ENCODE peak calls at places on chromosomes 7 and 10, in five cellular contexts. One of them, this sample, is unnamed.

GRCh38 chr7:77866791-77867190 is 68.2 kb downstream of the PHTF2 start:
- DNase-seq in heart left ventricle: no peak
- DNase-seq in GM12864: no peak
- DNase-seq in stimulated activated CD8-positive, alpha-beta memory T cell treated with anti-CD3 and anti-CD28 coated beads, Interleukin-15, amount 100 ng/mL, for 24 hours: no peak
- DNase-seq in WTC11: no peak
- DNase-seq in this sample: no peak

GRCh38 chr7:151088019-151088855 is 2.0 kb downstream of the AGAP3 start:
- DNase-seq in heart left ventricle: no peak
- DNase-seq in stimulated activated CD8-positive, alpha-beta memory T cell treated with anti-CD3 and anti-CD28 coated beads, Interleukin-15, amount 100 ng/mL, for 24 hours: no peak
- DNase-seq in GM12864: no peak
- DNase-seq in WTC11: no peak
- DNase-seq in this sample: no peak

GRCh38 chr10:62894156-62894555 is 78.0 kb upstream of the EGR2 start:
- DNase-seq in stimulated activated CD8-positive, alpha-beta memory T cell treated with anti-CD3 and anti-CD28 coated beads, Interleukin-15, amount 100 ng/mL, for 24 hours: no peak
- DNase-seq in heart left ventricle: no peak
- DNase-seq in WTC11: no peak
- DNase-seq in GM12864: no peak
- DNase-seq in this sample: no peak

GRCh38 chr10:58175990-58176910 is 91.4 kb downstream of the IPMK start:
- DNase-seq in WTC11: no peak
- DNase-seq in GM12864: no peak
- DNase-seq in stimulated activated CD8-positive, alpha-beta memory T cell treated with anti-CD3 and anti-CD28 coated beads, Interleukin-15, amount 100 ng/mL, for 24 hours: no peak
- DNase-seq in heart left ventricle: no peak
- DNase-seq in this sample: no peak

GRCh38 chr7:128931965-128932861 is 5.5 kb upstream of the IRF5 start:
- DNase-seq in heart left ventricle: no peak
- DNase-seq in stimulated activated CD8-positive, alpha-beta memory T cell treated with anti-CD3 and anti-CD28 coated beads, Interleukin-15, amount 100 ng/mL, for 24 hours: no peak
- DNase-seq in GM12864: no peak
- DNase-seq in WTC11: no peak
- DNase-seq in this sample: no peak

GRCh38 chr7:64893401-64893800 is 9.7 kb upstream of the ZNF273 start:
- DNase-seq in WTC11: no peak
- DNase-seq in heart left ventricle: no peak
- DNase-seq in stimulated activated CD8-positive, alpha-beta memory T cell treated with anti-CD3 and anti-CD28 coated beads, Interleukin-15, amount 100 ng/mL, for 24 hours: no peak
- DNase-seq in GM12864: no peak
- DNase-seq in this sample: no peak

GRCh38 chr7:74544706-74545469 is 91.2 kb downstream of the GTF2IRD1 start:
- DNase-seq in stimulated activated CD8-positive, alpha-beta memory T cell treated with anti-CD3 and anti-CD28 coated beads, Interleukin-15, amount 100 ng/mL, for 24 hours: no peak
- DNase-seq in heart left ventricle: no peak
- DNase-seq in WTC11: peak
- DNase-seq in GM12864: peak
- DNase-seq in this sample: no peak

GRCh38 chr10:79487296-79488194 is 24.8 kb upstream of the EIF5AL1 start:
- DNase-seq in stimulated activated CD8-positive, alpha-beta memory T cell treated with anti-CD3 and anti-CD28 coated beads, Interleukin-15, amount 100 ng/mL, for 24 hours: no peak
- DNase-seq in heart left ventricle: peak
- DNase-seq in WTC11: peak
- DNase-seq in GM12864: peak
- DNase-seq in this sample: no peak

GRCh38 chr7:139602143-139602722 is 78.7 kb downstream of the CLEC2L start:
- DNase-seq in GM12864: no peak
- DNase-seq in stimulated activated CD8-positive, alpha-beta memory T cell treated with anti-CD3 and anti-CD28 coated beads, Interleukin-15, amount 100 ng/mL, for 24 hours: no peak
- DNase-seq in WTC11: no peak
- DNase-seq in heart left ventricle: no peak
- DNase-seq in this sample: no peak

GRCh38 chr7:150855046-150855445 is 2.7 kb downstream of the AOC1 start:
- DNase-seq in heart left ventricle: no peak
- DNase-seq in GM12864: no peak
- DNase-seq in WTC11: no peak
- DNase-seq in stimulated activated CD8-positive, alpha-beta memory T cell treated with anti-CD3 and anti-CD28 coated beads, Interleukin-15, amount 100 ng/mL, for 24 hours: no peak
- DNase-seq in this sample: no peak

GRCh38 chr7:35003679-35004278 is 33.5 kb downstream of the DPY19L1 start:
- DNase-seq in heart left ventricle: peak
- DNase-seq in GM12864: no peak
- DNase-seq in stimulated activated CD8-positive, alpha-beta memory T cell treated with anti-CD3 and anti-CD28 coated beads, Interleukin-15, amount 100 ng/mL, for 24 hours: no peak
- DNase-seq in WTC11: no peak
- DNase-seq in this sample: no peak

GRCh38 chr10:79063661-79064490 is 4.9 kb upstream of the ZMIZ1 start:
- DNase-seq in heart left ventricle: no peak
- DNase-seq in stimulated activated CD8-positive, alpha-beta memory T cell treated with anti-CD3 and anti-CD28 coated beads, Interleukin-15, amount 100 ng/mL, for 24 hours: no peak
- DNase-seq in GM12864: no peak
- DNase-seq in WTC11: no peak
- DNase-seq in this sample: no peak

GRCh38 chr10:119426699-119427098 is 115.8 kb downstream of the RGS10 start:
- DNase-seq in GM12864: no peak
- DNase-seq in stimulated activated CD8-positive, alpha-beta memory T cell treated with anti-CD3 and anti-CD28 coated beads, Interleukin-15, amount 100 ng/mL, for 24 hours: no peak
- DNase-seq in heart left ventricle: no peak
- DNase-seq in WTC11: no peak
- DNase-seq in this sample: no peak

GRCh38 chr7:86963599-86964230 is 95.7 kb downstream of the ELAPOR2 start:
- DNase-seq in heart left ventricle: no peak
- DNase-seq in stimulated activated CD8-positive, alpha-beta memory T cell treated with anti-CD3 and anti-CD28 coated beads, Interleukin-15, amount 100 ng/mL, for 24 hours: no peak
- DNase-seq in WTC11: no peak
- DNase-seq in GM12864: peak
- DNase-seq in this sample: no peak

GRCh38 chr7:24668922-24669635 is 88.2 kb downstream of the GSDME start:
- DNase-seq in stimulated activated CD8-positive, alpha-beta memory T cell treated with anti-CD3 and anti-CD28 coated beads, Interleukin-15, amount 100 ng/mL, for 24 hours: no peak
- DNase-seq in GM12864: no peak
- DNase-seq in WTC11: no peak
- DNase-seq in heart left ventricle: no peak
- DNase-seq in this sample: no peak

GRCh38 chr7:70016044-70016770 is 417.9 kb downstream of the AUTS2 start:
- DNase-seq in stimulated activated CD8-positive, alpha-beta memory T cell treated with anti-CD3 and anti-CD28 coated beads, Interleukin-15, amount 100 ng/mL, for 24 hours: no peak
- DNase-seq in heart left ventricle: no peak
- DNase-seq in GM12864: no peak
- DNase-seq in WTC11: no peak
- DNase-seq in this sample: no peak

GRCh38 chr10:79158402-79159097 is 89.8 kb downstream of the ZMIZ1 start:
- DNase-seq in GM12864: no peak
- DNase-seq in heart left ventricle: no peak
- DNase-seq in stimulated activated CD8-positive, alpha-beta memory T cell treated with anti-CD3 and anti-CD28 coated beads, Interleukin-15, amount 100 ng/mL, for 24 hours: no peak
- DNase-seq in WTC11: peak
- DNase-seq in this sample: no peak

GRCh38 chr10:80599424-80599847 is 61.7 kb downstream of the SH2D4B start:
- DNase-seq in heart left ventricle: peak
- DNase-seq in stimulated activated CD8-positive, alpha-beta memory T cell treated with anti-CD3 and anti-CD28 coated beads, Interleukin-15, amount 100 ng/mL, for 24 hours: no peak
- DNase-seq in GM12864: peak
- DNase-seq in WTC11: peak
- DNase-seq in this sample: peak

GRCh38 chr7:20350518-20350951 is 19.8 kb downstream of the ITGB8 start:
- DNase-seq in GM12864: no peak
- DNase-seq in heart left ventricle: no peak
- DNase-seq in stimulated activated CD8-positive, alpha-beta memory T cell treated with anti-CD3 and anti-CD28 coated beads, Interleukin-15, amount 100 ng/mL, for 24 hours: no peak
- DNase-seq in WTC11: no peak
- DNase-seq in this sample: peak

GRCh38 chr7:156680281-156680680 is 39.7 kb downstream of the RNF32 start:
- DNase-seq in WTC11: no peak
- DNase-seq in stimulated activated CD8-positive, alpha-beta memory T cell treated with anti-CD3 and anti-CD28 coated beads, Interleukin-15, amount 100 ng/mL, for 24 hours: no peak
- DNase-seq in heart left ventricle: no peak
- DNase-seq in GM12864: no peak
- DNase-seq in this sample: no peak

GRCh38 chr7:152076324-152076821 is 50.9 kb downstream of the GALNT11 start:
- DNase-seq in heart left ventricle: no peak
- DNase-seq in stimulated activated CD8-positive, alpha-beta memory T cell treated with anti-CD3 and anti-CD28 coated beads, Interleukin-15, amount 100 ng/mL, for 24 hours: no peak
- DNase-seq in WTC11: peak
- DNase-seq in GM12864: peak
- DNase-seq in this sample: no peak

GRCh38 chr10:28495084-28495483 is 37.8 kb upstream of the WAC start:
- DNase-seq in WTC11: no peak
- DNase-seq in GM12864: no peak
- DNase-seq in heart left ventricle: no peak
- DNase-seq in stimulated activated CD8-positive, alpha-beta memory T cell treated with anti-CD3 and anti-CD28 coated beads, Interleukin-15, amount 100 ng/mL, for 24 hours: no peak
- DNase-seq in this sample: no peak

GRCh38 chr7:18890134-18890533 is 227.3 kb downstream of the TWIST1 start:
- DNase-seq in WTC11: no peak
- DNase-seq in GM12864: no peak
- DNase-seq in heart left ventricle: no peak
- DNase-seq in stimulated activated CD8-positive, alpha-beta memory T cell treated with anti-CD3 and anti-CD28 coated beads, Interleukin-15, amount 100 ng/mL, for 24 hours: no peak
- DNase-seq in this sample: no peak

GRCh38 chr7:4712371-4713182 is 30.5 kb downstream of the FOXK1 start:
- DNase-seq in WTC11: no peak
- DNase-seq in stimulated activated CD8-positive, alpha-beta memory T cell treated with anti-CD3 and anti-CD28 coated beads, Interleukin-15, amount 100 ng/mL, for 24 hours: no peak
- DNase-seq in heart left ventricle: no peak
- DNase-seq in GM12864: no peak
- DNase-seq in this sample: no peak

GRCh38 chr10:26217396-26218105 is 977 bp downstream of the GAD2 start:
- DNase-seq in GM12864: no peak
- DNase-seq in heart left ventricle: no peak
- DNase-seq in stimulated activated CD8-positive, alpha-beta memory T cell treated with anti-CD3 and anti-CD28 coated beads, Interleukin-15, amount 100 ng/mL, for 24 hours: no peak
- DNase-seq in WTC11: peak
- DNase-seq in this sample: peak

GRCh38 chr10:110664483-110665420 is 20.6 kb downstream of the RBM20 start:
- DNase-seq in GM12864: no peak
- DNase-seq in heart left ventricle: no peak
- DNase-seq in stimulated activated CD8-positive, alpha-beta memory T cell treated with anti-CD3 and anti-CD28 coated beads, Interleukin-15, amount 100 ng/mL, for 24 hours: no peak
- DNase-seq in WTC11: no peak
- DNase-seq in this sample: no peak

GRCh38 chr10:93376372-93377296 is 105.5 kb downstream of the MYOF start:
- DNase-seq in GM12864: peak
- DNase-seq in heart left ventricle: peak
- DNase-seq in stimulated activated CD8-positive, alpha-beta memory T cell treated with anti-CD3 and anti-CD28 coated beads, Interleukin-15, amount 100 ng/mL, for 24 hours: no peak
- DNase-seq in WTC11: no peak
- DNase-seq in this sample: no peak

This sample was measured in caudate nucleus.